ENCODE peak calls at places on chromosomes 5 and 9, in ten cellular contexts. P, N, D, L, E, K, I, S, V and C are unnamed samples.

GRCh38 chr5:172837640-172838039 is 3.6 kb downstream of the ERGIC1 start:
- DNase-seq in P (no peak), N (peak), D (no peak), L (peak), E (no peak), K (peak), I (no peak), S (peak), V (no peak), C (peak)

GRCh38 chr9:78118742-78119473 is 87.3 kb upstream of the GNAQ start:
- DNase-seq in P (peak), N (peak), D (no peak), L (no peak), E (peak), K (no peak), I (no peak), S (no peak), V (peak), C (no peak)

GRCh38 chr5:108481355-108481931 is 99.5 kb upstream of the FBXL17 start:
- DNase-seq in P (peak), N (no peak), D (no peak), L (peak), E (peak), K (no peak), I (no peak), S (peak), V (peak), C (peak)

GRCh38 chr5:163189023-163189553 is 248.3 kb upstream of the CCNG1 start:
- DNase-seq in P (no peak), N (no peak), D (no peak), L (no peak), E (no peak), K (no peak), I (no peak), S (no peak), V (no peak), C (no peak)

GRCh38 chr5:591746-592145 is 20.4 kb upstream of the CEP72 start:
- DNase-seq in P (no peak), N (no peak), D (no peak), L (no peak), E (no peak), K (no peak), I (no peak), S (no peak), V (no peak), C (no peak)

GRCh38 chr5:83430130-83431010 is 41.2 kb upstream of the VCAN start:
- DNase-seq in P (peak), N (peak), D (peak), L (peak), E (peak), K (peak), I (peak), S (peak), V (peak), C (peak)

GRCh38 chr9:13898957-13899356 is 415.0 kb downstream of the NFIB start:
- DNase-seq in P (no peak), N (no peak), D (no peak), L (no peak), E (no peak), K (no peak), I (no peak), S (no peak), V (no peak), C (no peak)

GRCh38 chr9:137476856-137477255 is 17.7 kb upstream of the NSMF start:
- DNase-seq in P (no peak), N (no peak), D (no peak), L (no peak), E (no peak), K (no peak), I (no peak), S (no peak), V (no peak), C (no peak)

GRCh38 chr5:181260720-181261319 is at the start of gene TRIM52:
- DNase-seq in P (peak), N (no peak), D (no peak), L (peak), E (peak), K (peak), I (peak), S (no peak), V (peak), C (peak)

GRCh38 chr5:105961572-105961971 is 1709.2 kb downstream of the EFNA5 start:
- DNase-seq in P (no peak), N (no peak), D (no peak), L (no peak), E (no peak), K (no peak), I (no peak), S (no peak), V (no peak), C (no peak)

GRCh38 chr9:114677418-114677817 is 4.6 kb downstream of the TEX48 start:
- DNase-seq in P (peak), N (no peak), D (no peak), L (no peak), E (peak), K (no peak), I (no peak), S (no peak), V (peak), C (no peak)